ENCODE peak calls at places on chromosomes 5 and 9, in six cellular contexts. One of them, this sample, is unnamed. For H3K36me3, the result is how much of the 10 kb centered on the place peaks cover.

GRCh38 chr5:60829490-60830266 is 14.4 kb downstream of the ELOVL7 start:
- DNase-seq in transverse colon: no peak
- DNase-seq in iPS DF 6.9: no peak
- DNase-seq in MM.1S: peak
- DNase-seq in tibial nerve: no peak
- DNase-seq in osteoblast: no peak
- DNase-seq in this sample: no peak

GRCh38 chr9:116087246-116087645 is 66.3 kb upstream of the PAPPA start:
- DNase-seq in transverse colon: no peak
- DNase-seq in iPS DF 6.9: no peak
- DNase-seq in MM.1S: no peak
- DNase-seq in tibial nerve: peak
- DNase-seq in osteoblast: no peak
- DNase-seq in this sample: no peak

GRCh38 chr5:171542504-171543150 is 123.2 kb downstream of the FGF18 start:
- DNase-seq in transverse colon: no peak
- DNase-seq in iPS DF 6.9: no peak
- DNase-seq in MM.1S: no peak
- DNase-seq in tibial nerve: no peak
- DNase-seq in osteoblast: no peak
- DNase-seq in this sample: no peak

GRCh38 chr9:128627127-128627715 is 29.4 kb downstream of the DYNC2I2 start:
- DNase-seq in transverse colon: no peak
- DNase-seq in iPS DF 6.9: no peak
- DNase-seq in MM.1S: no peak
- DNase-seq in tibial nerve: no peak
- DNase-seq in osteoblast: no peak
- DNase-seq in this sample: peak

GRCh38 chr9:107612136-107612535 is 122.6 kb upstream of the KLF4 start:
- DNase-seq in transverse colon: no peak
- DNase-seq in iPS DF 6.9: no peak
- DNase-seq in MM.1S: no peak
- DNase-seq in tibial nerve: peak
- DNase-seq in osteoblast: no peak
- DNase-seq in this sample: peak

GRCh38 chr5:111384220-111384619 is 128.1 kb downstream of the STARD4 start:
- DNase-seq in transverse colon: no peak
- DNase-seq in iPS DF 6.9: no peak
- DNase-seq in MM.1S: no peak
- DNase-seq in tibial nerve: no peak
- DNase-seq in osteoblast: no peak
- DNase-seq in this sample: no peak

GRCh38 chr5:72366324-72366976 is 46.3 kb downstream of the PTCD2 start:
- DNase-seq in transverse colon: peak
- DNase-seq in iPS DF 6.9: peak
- DNase-seq in MM.1S: peak
- DNase-seq in tibial nerve: peak
- DNase-seq in osteoblast: no peak
- DNase-seq in this sample: peak

GRCh38 chr5:176792584-176793342 is 17.6 kb upstream of the UNC5A start:
- DNase-seq in transverse colon: no peak
- DNase-seq in iPS DF 6.9: no peak
- DNase-seq in MM.1S: no peak
- DNase-seq in tibial nerve: no peak
- DNase-seq in osteoblast: peak
- DNase-seq in this sample: peak

GRCh38 chr5:53048248-53048647 is 59.1 kb downstream of the ITGA2 start:
- DNase-seq in transverse colon: no peak
- DNase-seq in iPS DF 6.9: no peak
- DNase-seq in MM.1S: no peak
- DNase-seq in tibial nerve: no peak
- DNase-seq in osteoblast: no peak
- DNase-seq in this sample: no peak
- H3K36me3 ChIP-seq in transverse colon: under half
- H3K36me3 ChIP-seq in iPS DF 6.9: under half
- H3K36me3 ChIP-seq in MM.1S: under half
- H3K36me3 ChIP-seq in tibial nerve: under half
- H3K36me3 ChIP-seq in osteoblast: under half
- H3K36me3 ChIP-seq in this sample: under half

DNA sequence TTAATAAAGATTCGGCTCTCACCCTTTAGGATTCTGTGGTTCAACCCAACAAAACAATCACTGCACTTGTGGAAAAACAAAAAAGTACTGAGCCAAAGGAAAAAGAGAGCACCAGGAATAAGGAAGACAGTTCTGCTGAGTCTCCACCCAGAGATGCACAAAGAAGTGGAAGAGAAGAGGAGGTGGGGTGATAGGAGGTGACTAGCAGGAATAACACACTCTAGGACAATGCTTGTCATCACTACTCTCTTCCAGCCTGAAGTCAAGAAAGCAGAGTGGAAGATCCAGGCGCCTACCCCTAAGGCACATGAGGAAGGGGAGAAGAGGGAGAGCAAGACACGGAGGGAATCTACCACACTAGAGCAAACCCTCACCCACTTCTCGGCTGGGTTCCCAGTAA is 1.8 kb downstream of the SLIT3 start:
- DNase-seq in transverse colon: no peak
- DNase-seq in iPS DF 6.9: no peak
- DNase-seq in MM.1S: no peak
- DNase-seq in tibial nerve: no peak
- DNase-seq in osteoblast: peak
- DNase-seq in this sample: no peak
- H3K4me3 ChIP-seq in transverse colon: no peak
- H3K4me3 ChIP-seq in iPS DF 6.9: no peak
- H3K4me3 ChIP-seq in MM.1S: no peak
- H3K4me3 ChIP-seq in tibial nerve: peak
- H3K4me3 ChIP-seq in osteoblast: peak
- H3K4me3 ChIP-seq in this sample: no peak

DNA sequence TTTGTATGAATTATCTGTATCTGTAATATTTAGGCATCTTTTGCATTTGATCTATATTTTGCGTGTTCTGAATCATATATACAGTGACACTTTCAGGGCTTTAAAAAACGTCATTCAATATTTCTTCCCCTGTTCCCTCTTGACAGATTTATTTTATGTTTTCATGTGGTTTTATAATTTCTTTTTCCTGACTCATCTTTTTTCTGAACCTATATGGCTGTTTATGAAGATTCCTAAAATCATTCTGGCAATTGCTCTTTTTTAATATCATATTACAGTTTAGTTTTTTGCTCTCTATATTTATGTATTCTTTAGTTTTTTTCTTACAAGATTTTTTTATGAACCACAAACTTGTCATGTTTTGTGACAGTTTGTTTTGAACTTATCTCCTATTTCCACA is 67.7 kb downstream of the SMARCA2 start:
- DNase-seq in transverse colon: no peak
- DNase-seq in iPS DF 6.9: no peak
- DNase-seq in MM.1S: no peak
- DNase-seq in tibial nerve: no peak
- DNase-seq in osteoblast: no peak
- DNase-seq in this sample: no peak
- H3K36me3 ChIP-seq in transverse colon: under half
- H3K36me3 ChIP-seq in iPS DF 6.9: under half
- H3K36me3 ChIP-seq in MM.1S: under half
- H3K36me3 ChIP-seq in tibial nerve: under half
- H3K36me3 ChIP-seq in osteoblast: half or more
- H3K36me3 ChIP-seq in this sample: under half

DNA sequence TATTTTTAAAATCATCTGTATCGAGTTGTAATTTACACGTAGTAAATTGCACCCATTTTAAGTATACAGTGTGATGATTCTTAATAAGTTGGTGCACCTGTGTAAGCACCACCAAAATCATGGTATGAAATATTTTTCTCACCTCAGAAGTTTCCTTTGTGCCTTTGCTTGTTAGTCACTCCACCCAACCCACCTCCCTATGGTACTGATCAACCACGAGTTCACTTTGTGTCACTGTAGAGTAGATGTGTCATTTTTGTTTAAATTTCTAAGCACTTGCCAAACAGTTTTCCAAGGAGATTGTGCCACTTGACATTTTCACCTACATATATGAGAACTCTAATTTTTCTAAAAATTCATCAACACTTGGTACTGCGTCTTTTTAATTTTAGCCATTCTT is 806.5 kb downstream of the TLR4 start:
- DNase-seq in transverse colon: no peak
- DNase-seq in iPS DF 6.9: no peak
- DNase-seq in MM.1S: no peak
- DNase-seq in tibial nerve: no peak
- DNase-seq in osteoblast: no peak
- DNase-seq in this sample: no peak
- H3K4me3 ChIP-seq in transverse colon: no peak
- H3K4me3 ChIP-seq in iPS DF 6.9: no peak
- H3K4me3 ChIP-seq in MM.1S: no peak
- H3K4me3 ChIP-seq in tibial nerve: no peak
- H3K4me3 ChIP-seq in osteoblast: no peak
- H3K4me3 ChIP-seq in this sample: no peak

GRCh38 chr5:157808043-157808442 is 50.9 kb downstream of the CLINT1 start:
- DNase-seq in transverse colon: no peak
- DNase-seq in iPS DF 6.9: no peak
- DNase-seq in MM.1S: no peak
- DNase-seq in tibial nerve: no peak
- DNase-seq in osteoblast: no peak
- DNase-seq in this sample: no peak
- H3K36me3 ChIP-seq in transverse colon: under half
- H3K36me3 ChIP-seq in iPS DF 6.9: under half
- H3K36me3 ChIP-seq in MM.1S: under half
- H3K36me3 ChIP-seq in tibial nerve: under half
- H3K36me3 ChIP-seq in osteoblast: half or more
- H3K36me3 ChIP-seq in this sample: under half

GRCh38 chr9:113933188-113933587 is 57.1 kb downstream of the ZNF618 start:
- DNase-seq in transverse colon: no peak
- DNase-seq in iPS DF 6.9: no peak
- DNase-seq in MM.1S: no peak
- DNase-seq in tibial nerve: peak
- DNase-seq in osteoblast: peak
- DNase-seq in this sample: no peak

GRCh38 chr9:113929634-113930092 is 53.6 kb downstream of the ZNF618 start:
- DNase-seq in transverse colon: no peak
- DNase-seq in iPS DF 6.9: no peak
- DNase-seq in MM.1S: no peak
- DNase-seq in tibial nerve: peak
- DNase-seq in osteoblast: peak
- DNase-seq in this sample: no peak

GRCh38 chr9:113930384-113930783 is 54.3 kb downstream of the ZNF618 start:
- DNase-seq in transverse colon: no peak
- DNase-seq in iPS DF 6.9: no peak
- DNase-seq in MM.1S: no peak
- DNase-seq in tibial nerve: no peak
- DNase-seq in osteoblast: no peak
- DNase-seq in this sample: no peak

GRCh38 chr9:113933671-113934070 is 57.6 kb downstream of the ZNF618 start:
- DNase-seq in transverse colon: no peak
- DNase-seq in iPS DF 6.9: no peak
- DNase-seq in MM.1S: no peak
- DNase-seq in tibial nerve: peak
- DNase-seq in osteoblast: no peak
- DNase-seq in this sample: no peak

DNA sequence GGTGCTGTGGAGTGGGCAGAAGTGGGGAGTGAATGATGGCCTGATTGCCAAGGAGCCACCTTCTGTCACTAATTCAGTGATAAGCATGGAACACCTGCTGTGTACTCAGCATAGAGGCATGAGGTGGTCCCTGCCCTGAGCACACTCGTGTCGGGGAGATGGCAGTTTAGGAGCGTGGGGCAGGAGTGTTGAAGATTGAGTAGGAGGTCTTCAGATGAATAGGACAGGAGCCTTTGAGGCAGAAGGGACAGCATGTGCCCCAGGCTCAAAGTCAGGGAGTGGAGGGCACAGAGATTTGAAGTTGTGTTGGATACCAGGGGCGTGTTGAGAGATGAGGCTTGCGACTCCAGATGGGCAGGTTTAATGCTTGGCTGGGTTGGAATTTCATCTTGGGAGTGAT is 55.0 kb downstream of the ZNF618 start:
- DNase-seq in transverse colon: no peak
- DNase-seq in iPS DF 6.9: no peak
- DNase-seq in MM.1S: no peak
- DNase-seq in tibial nerve: peak
- DNase-seq in osteoblast: no peak
- DNase-seq in this sample: no peak
- H3K4me3 ChIP-seq in transverse colon: no peak
- H3K4me3 ChIP-seq in iPS DF 6.9: no peak
- H3K4me3 ChIP-seq in MM.1S: no peak
- H3K4me3 ChIP-seq in tibial nerve: no peak
- H3K4me3 ChIP-seq in osteoblast: no peak
- H3K4me3 ChIP-seq in this sample: no peak

GRCh38 chr5:56055859-56056258 is 61.1 kb upstream of the IL6ST start:
- DNase-seq in transverse colon: no peak
- DNase-seq in iPS DF 6.9: no peak
- DNase-seq in MM.1S: no peak
- DNase-seq in tibial nerve: no peak
- DNase-seq in osteoblast: no peak
- DNase-seq in this sample: no peak

GRCh38 chr5:56055287-56055686 is 60.5 kb upstream of the IL6ST start:
- DNase-seq in transverse colon: no peak
- DNase-seq in iPS DF 6.9: no peak
- DNase-seq in MM.1S: no peak
- DNase-seq in tibial nerve: no peak
- DNase-seq in osteoblast: peak
- DNase-seq in this sample: no peak

GRCh38 chr5:56052735-56053134 is 58.0 kb upstream of the IL6ST start:
- DNase-seq in transverse colon: no peak
- DNase-seq in iPS DF 6.9: no peak
- DNase-seq in MM.1S: no peak
- DNase-seq in tibial nerve: no peak
- DNase-seq in osteoblast: no peak
- DNase-seq in this sample: no peak

GRCh38 chr5:56054651-56055050 is 59.9 kb upstream of the IL6ST start:
- DNase-seq in transverse colon: no peak
- DNase-seq in iPS DF 6.9: no peak
- DNase-seq in MM.1S: no peak
- DNase-seq in tibial nerve: no peak
- DNase-seq in osteoblast: no peak
- DNase-seq in this sample: no peak

DNA sequence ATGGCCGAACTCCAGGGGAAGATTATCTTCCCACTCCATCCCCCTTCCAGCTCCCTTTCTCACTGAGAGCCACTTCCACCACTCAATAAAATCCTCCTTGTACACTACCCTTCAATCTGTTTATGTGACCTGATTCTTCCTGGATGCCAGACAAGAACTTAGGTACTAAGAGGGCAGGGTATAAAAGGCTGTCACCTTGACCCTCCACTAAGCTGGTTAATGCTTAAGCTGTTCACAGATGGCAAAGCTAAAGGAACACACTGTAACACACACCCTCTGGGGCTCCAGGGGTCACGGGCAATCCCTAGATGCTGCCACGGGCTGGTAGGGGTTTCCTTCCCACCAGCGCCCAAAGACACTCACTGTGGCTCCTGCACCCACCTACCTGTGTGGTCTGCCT is 58.6 kb upstream of the IL6ST start:
- DNase-seq in transverse colon: no peak
- DNase-seq in iPS DF 6.9: no peak
- DNase-seq in MM.1S: no peak
- DNase-seq in tibial nerve: no peak
- DNase-seq in osteoblast: no peak
- DNase-seq in this sample: no peak
- H3K36me3 ChIP-seq in transverse colon: under half
- H3K36me3 ChIP-seq in iPS DF 6.9: under half
- H3K36me3 ChIP-seq in MM.1S: under half
- H3K36me3 ChIP-seq in tibial nerve: under half
- H3K36me3 ChIP-seq in osteoblast: under half
- H3K36me3 ChIP-seq in this sample: under half

GRCh38 chr5:67752357-67752708 is 463.2 kb upstream of the PIK3R1 start:
- DNase-seq in transverse colon: no peak
- DNase-seq in iPS DF 6.9: no peak
- DNase-seq in MM.1S: no peak
- DNase-seq in tibial nerve: no peak
- DNase-seq in osteoblast: no peak
- DNase-seq in this sample: no peak
- H3K4me3 ChIP-seq in transverse colon: no peak
- H3K4me3 ChIP-seq in iPS DF 6.9: no peak
- H3K4me3 ChIP-seq in MM.1S: no peak
- H3K4me3 ChIP-seq in tibial nerve: no peak
- H3K4me3 ChIP-seq in osteoblast: no peak
- H3K4me3 ChIP-seq in this sample: no peak

GRCh38 chr5:154878642-154879335 is 20.4 kb downstream of the CNOT8 start:
- DNase-seq in transverse colon: no peak
- DNase-seq in iPS DF 6.9: no peak
- DNase-seq in MM.1S: no peak
- DNase-seq in tibial nerve: no peak
- DNase-seq in osteoblast: no peak
- DNase-seq in this sample: no peak
- H3K36me3 ChIP-seq in transverse colon: under half
- H3K36me3 ChIP-seq in iPS DF 6.9: under half
- H3K36me3 ChIP-seq in MM.1S: under half
- H3K36me3 ChIP-seq in tibial nerve: under half
- H3K36me3 ChIP-seq in osteoblast: under half
- H3K36me3 ChIP-seq in this sample: under half